ENCODE peak calls at places on chromosomes 16 and 17, in five cellular contexts. H, R, I, S and A are unnamed samples.
A peak's percentile ranks its signal among the peaks of the same experiment; 100 is the strongest.

GRCh38 chr16:50351116-50351515 is 17.7 kb downstream of the BRD7 start:
- DNase-seq in H (no peak), R (no peak), S (no peak), I (no peak), A (peak; percentile 26)

GRCh38 chr17:73652886-73653480 is 8.7 kb upstream of the SDK2 start:
- DNase-seq in I (no peak), S (no peak), H (no peak), R (no peak), A (no peak)

GRCh38 chr17:8143581-8144400 is 8.4 kb downstream of the PER1 start:
- DNase-seq in H (no peak), S (no peak), R (no peak), I (no peak), A (no peak)

GRCh38 chr16:49593423-49594040 is 219.9 kb downstream of the C16orf78 start:
- DNase-seq in R (no peak), H (no peak), I (no peak), S (no peak), A (peak; percentile 21)

GRCh38 chr17:77581480-77581879 is 377.0 kb upstream of the TNRC6C start:
- DNase-seq in I (no peak), H (no peak), R (no peak), S (peak; percentile 18), A (peak; percentile 23)

GRCh38 chr17:47927821-47928400 is 13.5 kb upstream of the PNPO start:
- DNase-seq in H (no peak), S (no peak), I (no peak), R (no peak), A (no peak)

GRCh38 chr17:44801880-44802279 is 28.2 kb downstream of the GJC1 start:
- DNase-seq in R (no peak), S (no peak), H (no peak), I (no peak), A (no peak)

GRCh38 chr17:61015966-61016365 is 338.3 kb downstream of the BCAS3 start:
- DNase-seq in H (no peak), S (no peak), R (no peak), I (no peak), A (no peak)

GRCh38 chr17:12522743-12523181 is 142.9 kb upstream of the MYOCD start:
- DNase-seq in S (peak; percentile 73), I (no peak), R (no peak), H (no peak), A (peak; percentile 34)

GRCh38 chr17:40322417-40323315 is 13.7 kb downstream of the RARA start:
- DNase-seq in S (peak; percentile 79), H (no peak), I (peak; percentile 74), R (peak; percentile 83), A (peak; percentile 87)

GRCh38 chr17:60514053-60514452 is 12.0 kb downstream of the APPBP2 start:
- DNase-seq in H (no peak), I (no peak), R (no peak), S (no peak), A (no peak)

GRCh38 chr17:63946440-63947363 is 14.6 kb upstream of the CD79B start:
- DNase-seq in H (no peak), R (peak; percentile 91), S (peak; percentile 4), I (no peak), A (peak; percentile 47)

GRCh38 chr17:58870747-58871146 is 115.1 kb downstream of the PPM1E start:
- DNase-seq in R (no peak), S (no peak), H (no peak), I (no peak), A (peak; percentile 6)

GRCh38 chr16:67451704-67452435 is 20.9 kb downstream of the HSD11B2 start:
- DNase-seq in H (no peak), I (peak; percentile 36), R (no peak), S (no peak), A (no peak)

GRCh38 chr17:78428025-78428575 is 49.7 kb downstream of the PGS1 start:
- DNase-seq in R (no peak), I (no peak), H (no peak), S (no peak), A (no peak)

GRCh38 chr17:74244128-74244527 is 29.9 kb upstream of the DNAI2 start:
- DNase-seq in H (no peak), R (no peak), I (no peak), S (no peak), A (no peak)

GRCh38 chr17:6061290-6061689 is 8.9 kb upstream of the WSCD1 start:
- DNase-seq in S (peak; percentile 14), H (no peak), I (no peak), R (no peak), A (no peak)

GRCh38 chr17:16406742-16407674 is 8.4 kb upstream of the TRPV2 start:
- DNase-seq in H (no peak), R (peak; percentile 88), S (no peak), I (peak; percentile 71), A (peak; percentile 45)

GRCh38 chr16:15876503-15876902 is 11.9 kb downstream of the CEP20 start:
- DNase-seq in I (no peak), S (no peak), H (no peak), R (no peak), A (no peak)

GRCh38 chr16:89366561-89367537 is 123.5 kb downstream of the ANKRD11 start:
- DNase-seq in R (peak; percentile 23), H (no peak), S (no peak), I (no peak), A (no peak)

GRCh38 chr16:81513204-81514040 is 68.8 kb downstream of the CMIP start:
- DNase-seq in S (no peak), I (peak; percentile 72), H (no peak), R (no peak), A (no peak)

GRCh38 chr17:45854209-45854608 is 9.5 kb downstream of the SPPL2C start:
- DNase-seq in R (no peak), I (no peak), H (no peak), S (no peak), A (no peak)

GRCh38 chr17:57597531-57598453 is 147.3 kb downstream of the CCDC182 start:
- DNase-seq in I (peak; percentile 60), R (peak; percentile 82), S (peak; percentile 69), H (no peak), A (peak; percentile 85)

GRCh38 chr16:72400257-72401078 is 228.5 kb upstream of the PMFBP1 start:
- DNase-seq in S (peak; percentile 68), I (no peak), H (peak; percentile 48), R (peak; percentile 54), A (peak; percentile 81)

GRCh38 chr17:63821809-63822208 is 5.4 kb upstream of the PSMC5 start:
- DNase-seq in S (no peak), H (no peak), I (no peak), R (no peak), A (no peak)

GRCh38 chr16:56589141-56590039 is at the start of gene MT3:
- DNase-seq in R (peak; percentile 64), S (no peak), I (no peak), H (no peak), A (peak; percentile 49)

GRCh38 chr16:66899945-66900688 is 18.6 kb downstream of the CDH16 start:
- DNase-seq in H (peak; percentile 53), I (peak; percentile 79), R (peak; percentile 81), S (peak; percentile 75), A (peak; percentile 63)

GRCh38 chr16:70391881-70392481 is 45.3 kb downstream of the DDX19A start:
- DNase-seq in I (peak; percentile 33), S (peak; percentile 57), R (no peak), H (no peak), A (no peak)

GRCh38 chr17:66726846-66727245 is 108.1 kb upstream of the CACNG5 start:
- DNase-seq in S (no peak), H (no peak), I (no peak), R (no peak), A (no peak)

GRCh38 chr17:77451894-77452852 is 311.4 kb downstream of the SEC14L1 start:
- DNase-seq in R (peak; percentile 93), S (peak; percentile 63), H (no peak), I (peak; percentile 76), A (peak; percentile 76)

GRCh38 chr16:19393226-19394074 is 24.2 kb upstream of the TMC5 start:
- DNase-seq in I (no peak), S (peak; percentile 17), H (no peak), R (no peak), A (peak; percentile 77)

GRCh38 chr16:73032548-73033270 is 15.2 kb downstream of the ZFHX3 start:
- DNase-seq in I (no peak), H (no peak), R (no peak), S (no peak), A (no peak)

GRCh38 chr17:43831633-43832032 is 1.3 kb downstream of the MPP3 start:
- DNase-seq in R (no peak), H (no peak), S (no peak), I (peak; percentile 83), A (no peak)

GRCh38 chr16:4696905-4697866 is 3.8 kb downstream of the NUDT16L1 start:
- DNase-seq in I (no peak), S (no peak), H (no peak), R (peak; percentile 25), A (no peak)

GRCh38 chr16:86322283-86322682 is 188.0 kb upstream of the FOXF1 start:
- DNase-seq in I (no peak), S (no peak), H (no peak), R (no peak), A (no peak)

GRCh38 chr16:9077001-9077809 is 14.2 kb upstream of the HAPSTR1 start:
- DNase-seq in H (no peak), R (peak; percentile 37), S (peak; percentile 80), I (no peak), A (no peak)

GRCh38 chr16:68408428-68408827 is 39.9 kb downstream of the SMPD3 start:
- DNase-seq in R (no peak), H (no peak), S (no peak), I (no peak), A (no peak)

GRCh38 chr17:27610304-27610676 is 20.7 kb upstream of the LGALS9 start:
- DNase-seq in R (no peak), S (no peak), I (no peak), H (no peak), A (no peak)
- H3K27ac ChIP-seq in R (no peak overlapping the region), S (no peak overlapping the region), I (no peak overlapping the region), H (no peak overlapping the region), A (no peak overlapping the region)

DNA sequence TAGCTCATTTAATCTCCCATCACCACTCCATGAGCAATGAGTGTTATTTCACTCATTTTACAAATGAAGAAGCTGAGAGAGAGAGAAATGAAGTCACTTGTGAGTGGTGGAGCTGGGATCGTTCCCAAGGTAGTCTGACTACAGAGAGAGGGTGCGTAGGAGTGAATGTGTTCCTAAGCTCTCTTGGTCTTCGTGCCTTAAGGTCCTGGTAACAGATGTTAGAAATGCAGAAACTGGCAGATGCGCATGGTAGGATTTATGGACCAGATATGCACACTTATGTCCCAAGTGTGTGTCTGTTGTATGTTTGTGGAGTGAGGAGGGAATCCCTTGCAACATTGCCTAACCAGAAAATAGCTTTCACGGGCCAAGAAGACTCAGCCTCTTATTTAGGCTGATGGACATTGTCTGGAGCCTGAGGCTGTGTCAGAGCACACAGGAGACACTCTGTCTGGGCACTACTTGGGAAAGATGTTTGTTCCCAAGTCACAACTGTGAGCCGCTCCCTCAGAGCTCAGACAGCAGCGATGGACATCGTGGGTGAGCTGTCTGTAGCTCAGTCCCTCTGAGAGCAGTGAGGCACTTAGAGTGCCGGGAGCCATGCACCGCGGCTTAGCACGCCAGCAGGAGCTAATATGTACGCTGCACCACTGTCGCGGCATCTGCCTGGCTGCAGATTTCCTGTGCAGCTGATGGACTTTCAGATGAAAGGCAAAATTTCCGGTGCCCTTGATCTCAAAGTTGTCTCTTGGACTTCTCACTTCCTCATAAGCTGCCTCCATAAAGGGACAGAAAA is 93.0 kb upstream of the ZNF469 start:
- DNase-seq in I (peak; percentile 14), S (no peak), H (no peak), R (peak; percentile 39), A (no peak)
- TF ChIP-seq CTCF in I (no peak), S (no peak), H (no peak), R (no peak), A (no peak)

GRCh38 chr16:787978-788398 is at the start of gene RPUSD1:
- DNase-seq in S (no peak), I (peak; percentile 25), R (no peak), H (no peak), A (no peak)
- H3K4me3 ChIP-seq in S (peak within 1 kb of the TSS; percentile 89), I (peak within 1 kb of the TSS; percentile 99), R (peak within 1 kb of the TSS; percentile 91), H (peak within 1 kb of the TSS; percentile 86), A (peak within 1 kb of the TSS; percentile 72)

GRCh38 chr17:42750730-42751356 is 6.0 kb upstream of the EZH1 start:
- DNase-seq in R (no peak), I (no peak), S (no peak), H (no peak), A (no peak)
- H3K27ac ChIP-seq in R (no peak overlapping the region), I (peak overlapping the region; percentile 71), S (no peak overlapping the region), H (no peak overlapping the region), A (no peak overlapping the region)